ENCODE peak calls at places on chromosome X, in six cellular contexts. One of them, this sample, is unnamed.
A peak's percentile ranks its signal among the peaks of the same experiment; 100 is the strongest.

GRCh38 chrX:10010686-10011085 is 43.5 kb downstream of the CLDN34 start:
- DNase-seq in A549: peak; percentile 41
- DNase-seq in right lobe of liver: no peak
- DNase-seq in IMR-90: peak; percentile 70
- DNase-seq in ovary: no peak
- DNase-seq in heart left ventricle: no peak
- DNase-seq in this sample: no peak

GRCh38 chrX:55907968-55908607 is 190.5 kb downstream of the RRAGB start:
- DNase-seq in A549: peak; percentile 4
- DNase-seq in right lobe of liver: peak; percentile 18
- DNase-seq in IMR-90: no peak
- DNase-seq in ovary: peak; percentile 46
- DNase-seq in heart left ventricle: peak; percentile 32
- DNase-seq in this sample: peak; percentile 68

GRCh38 chrX:35006361-35006760 is 63.8 kb downstream of the FAM47B start:
- DNase-seq in A549: no peak
- DNase-seq in right lobe of liver: no peak
- DNase-seq in IMR-90: no peak
- DNase-seq in ovary: no peak
- DNase-seq in heart left ventricle: no peak
- DNase-seq in this sample: no peak

GRCh38 chrX:15769300-15769954 is 20.9 kb upstream of the ZRSR2 start:
- DNase-seq in A549: no peak
- DNase-seq in right lobe of liver: no peak
- DNase-seq in IMR-90: peak; percentile 22
- DNase-seq in ovary: no peak
- DNase-seq in heart left ventricle: no peak
- DNase-seq in this sample: no peak

GRCh38 chrX:77076896-77077295 is 370.3 kb upstream of the FGF16 start:
- DNase-seq in A549: no peak
- DNase-seq in right lobe of liver: no peak
- DNase-seq in IMR-90: no peak
- DNase-seq in ovary: no peak
- DNase-seq in heart left ventricle: no peak
- DNase-seq in this sample: no peak

GRCh38 chrX:37813570-37813969 is 33.7 kb downstream of the CYBB start:
- DNase-seq in A549: no peak
- DNase-seq in right lobe of liver: no peak
- DNase-seq in IMR-90: no peak
- DNase-seq in ovary: no peak
- DNase-seq in heart left ventricle: no peak
- DNase-seq in this sample: no peak

GRCh38 chrX:115561605-115562491 is 874 bp downstream of the PLS3 start:
- DNase-seq in A549: peak; percentile 45
- DNase-seq in right lobe of liver: peak; percentile 64
- DNase-seq in IMR-90: peak; percentile 35
- DNase-seq in ovary: peak; percentile 75
- DNase-seq in heart left ventricle: peak; percentile 46
- DNase-seq in this sample: no peak

GRCh38 chrX:15043538-15043937 is 170.3 kb downstream of the MOSPD2 start:
- DNase-seq in A549: no peak
- DNase-seq in right lobe of liver: no peak
- DNase-seq in IMR-90: no peak
- DNase-seq in ovary: no peak
- DNase-seq in heart left ventricle: no peak
- DNase-seq in this sample: no peak

GRCh38 chrX:45771560-45772340 is 571.1 kb upstream of the DIPK2B start:
- DNase-seq in A549: peak; percentile 38
- DNase-seq in right lobe of liver: peak; percentile 63
- DNase-seq in IMR-90: peak; percentile 80
- DNase-seq in ovary: no peak
- DNase-seq in heart left ventricle: peak; percentile 12
- DNase-seq in this sample: peak; percentile 83

GRCh38 chrX:43557792-43558191 is 98.3 kb upstream of the MAOA start:
- DNase-seq in A549: peak; percentile 68
- DNase-seq in right lobe of liver: no peak
- DNase-seq in IMR-90: peak; percentile 49
- DNase-seq in ovary: peak; percentile 53
- DNase-seq in heart left ventricle: peak; percentile 27
- DNase-seq in this sample: no peak

GRCh38 chrX:151082077-151082948 is 94.1 kb upstream of the GPR50 start:
- DNase-seq in A549: peak; percentile 51
- DNase-seq in right lobe of liver: peak; percentile 71
- DNase-seq in IMR-90: peak; percentile 22
- DNase-seq in ovary: peak; percentile 57
- DNase-seq in heart left ventricle: peak; percentile 38
- DNase-seq in this sample: peak; percentile 29

GRCh38 chrX:68146054-68146453 is 287.2 kb downstream of the OPHN1 start:
- DNase-seq in A549: peak; percentile 56
- DNase-seq in right lobe of liver: no peak
- DNase-seq in IMR-90: peak; percentile 62
- DNase-seq in ovary: no peak
- DNase-seq in heart left ventricle: no peak
- DNase-seq in this sample: no peak

GRCh38 chrX:2933125-2933900 is 4.2 kb upstream of the ARSD start:
- DNase-seq in A549: no peak
- DNase-seq in right lobe of liver: no peak
- DNase-seq in IMR-90: no peak
- DNase-seq in ovary: no peak
- DNase-seq in heart left ventricle: no peak
- DNase-seq in this sample: no peak

GRCh38 chrX:103792916-103793540 is 16.4 kb downstream of the PLP1 start:
- DNase-seq in A549: no peak
- DNase-seq in right lobe of liver: no peak
- DNase-seq in IMR-90: peak; percentile 80
- DNase-seq in ovary: no peak
- DNase-seq in heart left ventricle: no peak
- DNase-seq in this sample: no peak

GRCh38 chrX:139126493-139126892 is 404.0 kb upstream of the F9 start:
- DNase-seq in A549: peak; percentile 35
- DNase-seq in right lobe of liver: no peak
- DNase-seq in IMR-90: no peak
- DNase-seq in ovary: no peak
- DNase-seq in heart left ventricle: no peak
- DNase-seq in this sample: no peak

GRCh38 chrX:129961180-129962083 is 21.0 kb upstream of the BCORL1 start:
- DNase-seq in A549: peak; percentile 52
- DNase-seq in right lobe of liver: peak; percentile 83
- DNase-seq in IMR-90: no peak
- DNase-seq in ovary: no peak
- DNase-seq in heart left ventricle: peak; percentile 20
- DNase-seq in this sample: peak; percentile 92

GRCh38 chrX:149979126-149979644 is 40.9 kb upstream of the EOLA2 start:
- DNase-seq in A549: no peak
- DNase-seq in right lobe of liver: no peak
- DNase-seq in IMR-90: no peak
- DNase-seq in ovary: no peak
- DNase-seq in heart left ventricle: no peak
- DNase-seq in this sample: no peak

GRCh38 chrX:94662665-94663064 is 988.7 kb downstream of the FAM133A start:
- DNase-seq in A549: no peak
- DNase-seq in right lobe of liver: no peak
- DNase-seq in IMR-90: no peak
- DNase-seq in ovary: no peak
- DNase-seq in heart left ventricle: no peak
- DNase-seq in this sample: no peak

GRCh38 chrX:11419102-11419501 is 125.9 kb downstream of the AMELX start:
- DNase-seq in A549: no peak
- DNase-seq in right lobe of liver: no peak
- DNase-seq in IMR-90: no peak
- DNase-seq in ovary: no peak
- DNase-seq in heart left ventricle: no peak
- DNase-seq in this sample: no peak

GRCh38 chrX:68762649-68763268 is 66.1 kb upstream of the EFNB1 start:
- DNase-seq in A549: no peak
- DNase-seq in right lobe of liver: no peak
- DNase-seq in IMR-90: no peak
- DNase-seq in ovary: no peak
- DNase-seq in heart left ventricle: no peak
- DNase-seq in this sample: no peak

GRCh38 chrX:20796450-20796849 is 529.7 kb upstream of the RPS6KA3 start:
- DNase-seq in A549: no peak
- DNase-seq in right lobe of liver: no peak
- DNase-seq in IMR-90: no peak
- DNase-seq in ovary: no peak
- DNase-seq in heart left ventricle: no peak
- DNase-seq in this sample: no peak

DNA sequence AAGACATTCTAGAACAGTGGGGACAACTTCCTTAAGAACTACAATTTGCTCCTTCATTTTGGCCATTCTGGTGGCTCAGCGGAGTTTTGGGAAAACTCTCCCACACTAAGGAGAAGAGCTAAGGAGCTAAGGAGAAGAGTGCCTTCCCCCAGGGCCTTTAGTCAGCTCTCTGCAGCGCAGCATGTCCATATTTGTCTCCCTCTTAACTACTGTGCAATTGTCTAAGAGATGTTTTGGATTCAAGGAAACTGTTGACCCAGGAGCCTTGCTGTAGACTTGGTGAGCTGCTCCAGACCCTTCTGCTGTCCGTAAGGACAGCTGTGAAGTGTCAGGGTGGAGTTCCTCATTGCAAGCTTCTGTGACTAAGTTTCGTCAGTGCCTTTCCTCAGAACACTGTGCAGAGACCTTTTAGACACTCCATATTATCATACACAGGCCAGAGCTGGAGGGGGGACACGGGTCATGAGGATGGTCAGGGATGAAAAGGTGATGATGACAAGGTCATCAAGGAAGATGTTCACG is 179.0 kb downstream of the NHS start:
- DNase-seq in A549: no peak
- DNase-seq in right lobe of liver: no peak
- DNase-seq in IMR-90: no peak
- DNase-seq in ovary: no peak
- DNase-seq in heart left ventricle: no peak
- DNase-seq in this sample: no peak
- H3K4me1 ChIP-seq in A549: peaks cover 27% of the 10 kb centered on the region
- H3K4me1 ChIP-seq in right lobe of liver: no peaks in the 10 kb centered on the region
- H3K4me1 ChIP-seq in IMR-90: peaks cover 11% of the 10 kb centered on the region
- H3K4me1 ChIP-seq in ovary: no peaks in the 10 kb centered on the region
- H3K4me1 ChIP-seq in heart left ventricle: no peaks in the 10 kb centered on the region
- H3K4me1 ChIP-seq in this sample: no peaks in the 10 kb centered on the region

GRCh38 chrX:47651043-47651905 is 911 bp upstream of the ELK1 start:
- DNase-seq in A549: no peak
- DNase-seq in right lobe of liver: no peak
- DNase-seq in IMR-90: no peak
- DNase-seq in ovary: no peak
- DNase-seq in heart left ventricle: no peak
- DNase-seq in this sample: no peak
- TF ChIP-seq POLR2A in A549: no peak
- TF ChIP-seq POLR2A in right lobe of liver: peak; percentile 50
- TF ChIP-seq POLR2A in IMR-90: peak; percentile 63
- TF ChIP-seq POLR2A in ovary: peak; percentile 27
- TF ChIP-seq POLR2A in heart left ventricle: peak; percentile 52
- TF ChIP-seq POLR2A in this sample: peak; percentile 18

GRCh38 chrX:48854898-48855297 is 19.5 kb upstream of the PCSK1N start:
- DNase-seq in A549: peak; percentile 29
- DNase-seq in right lobe of liver: no peak
- DNase-seq in IMR-90: no peak
- DNase-seq in ovary: no peak
- DNase-seq in heart left ventricle: no peak
- DNase-seq in this sample: no peak
- H3K4me1 ChIP-seq in A549: no peaks in the 10 kb centered on the region
- H3K4me1 ChIP-seq in right lobe of liver: no peaks in the 10 kb centered on the region
- H3K4me1 ChIP-seq in IMR-90: no peaks in the 10 kb centered on the region
- H3K4me1 ChIP-seq in ovary: no peaks in the 10 kb centered on the region
- H3K4me1 ChIP-seq in heart left ventricle: no peaks in the 10 kb centered on the region
- H3K4me1 ChIP-seq in this sample: no peaks in the 10 kb centered on the region

GRCh38 chrX:153972368-153973126 is at the start of gene TMEM187:
- DNase-seq in A549: peak; percentile 94
- DNase-seq in right lobe of liver: peak; percentile 93
- DNase-seq in IMR-90: peak; percentile 84
- DNase-seq in ovary: peak; percentile 92
- DNase-seq in heart left ventricle: peak; percentile 85
- DNase-seq in this sample: peak; percentile 94

GRCh38 chrX:153971124-153971631 is 440 bp downstream of the HCFC1 start:
- DNase-seq in A549: peak; percentile 90
- DNase-seq in right lobe of liver: peak; percentile 97
- DNase-seq in IMR-90: peak; percentile 84
- DNase-seq in ovary: peak; percentile 94
- DNase-seq in heart left ventricle: peak; percentile 89
- DNase-seq in this sample: peak; percentile 91

GRCh38 chrX:153970398-153971123 is 1.1 kb downstream of the HCFC1 start:
- DNase-seq in A549: peak; percentile 76
- DNase-seq in right lobe of liver: no peak
- DNase-seq in IMR-90: peak; percentile 71
- DNase-seq in ovary: peak; percentile 74
- DNase-seq in heart left ventricle: peak; percentile 53
- DNase-seq in this sample: no peak

GRCh38 chrX:153973127-153974002 is 811 bp downstream of the TMEM187 start:
- DNase-seq in A549: no peak
- DNase-seq in right lobe of liver: no peak
- DNase-seq in IMR-90: no peak
- DNase-seq in ovary: no peak
- DNase-seq in heart left ventricle: no peak
- DNase-seq in this sample: no peak

GRCh38 chrX:153971632-153972367 is at the start of gene HCFC1:
- DNase-seq in A549: peak; percentile 94
- DNase-seq in right lobe of liver: peak; percentile 96
- DNase-seq in IMR-90: peak; percentile 84
- DNase-seq in ovary: peak; percentile 97
- DNase-seq in heart left ventricle: peak; percentile 91
- DNase-seq in this sample: peak; percentile 88
- TF ChIP-seq POLR2A in A549: peak; percentile 47
- TF ChIP-seq POLR2A in right lobe of liver: peak; percentile 59
- TF ChIP-seq POLR2A in IMR-90: peak; percentile 82
- TF ChIP-seq POLR2A in ovary: peak; percentile 61
- TF ChIP-seq POLR2A in heart left ventricle: peak; percentile 38
- TF ChIP-seq POLR2A in this sample: peak; percentile 15

GRCh38 chrX:12977761-12978204 is 2.9 kb downstream of the TMSB4X start:
- DNase-seq in A549: no peak
- DNase-seq in right lobe of liver: no peak
- DNase-seq in IMR-90: no peak
- DNase-seq in ovary: no peak
- DNase-seq in heart left ventricle: no peak
- DNase-seq in this sample: no peak
- H3K4me1 ChIP-seq in A549: peaks cover 30% of the 10 kb centered on the region
- H3K4me1 ChIP-seq in right lobe of liver: no peaks in the 10 kb centered on the region
- H3K4me1 ChIP-seq in IMR-90: no peaks in the 10 kb centered on the region
- H3K4me1 ChIP-seq in ovary: peaks cover 1% of the 10 kb centered on the region
- H3K4me1 ChIP-seq in heart left ventricle: no peaks in the 10 kb centered on the region
- H3K4me1 ChIP-seq in this sample: no peaks in the 10 kb centered on the region

GRCh38 chrX:12789976-12790375 is 1.2 kb upstream of the PRPS2 start:
- DNase-seq in A549: no peak
- DNase-seq in right lobe of liver: no peak
- DNase-seq in IMR-90: no peak
- DNase-seq in ovary: no peak
- DNase-seq in heart left ventricle: no peak
- DNase-seq in this sample: no peak

GRCh38 chrX:12792711-12793110 is 1.5 kb downstream of the PRPS2 start:
- DNase-seq in A549: no peak
- DNase-seq in right lobe of liver: no peak
- DNase-seq in IMR-90: no peak
- DNase-seq in ovary: no peak
- DNase-seq in heart left ventricle: no peak
- DNase-seq in this sample: no peak

GRCh38 chrX:12788645-12789044 is 2.6 kb upstream of the PRPS2 start:
- DNase-seq in A549: no peak
- DNase-seq in right lobe of liver: no peak
- DNase-seq in IMR-90: no peak
- DNase-seq in ovary: no peak
- DNase-seq in heart left ventricle: no peak
- DNase-seq in this sample: no peak

GRCh38 chrX:12790878-12791252 is 347 bp upstream of the PRPS2 start:
- DNase-seq in A549: no peak
- DNase-seq in right lobe of liver: no peak
- DNase-seq in IMR-90: no peak
- DNase-seq in ovary: no peak
- DNase-seq in heart left ventricle: no peak
- DNase-seq in this sample: no peak

GRCh38 chrX:12791253-12792228 is at the start of gene PRPS2:
- DNase-seq in A549: peak; percentile 64
- DNase-seq in right lobe of liver: peak; percentile 82
- DNase-seq in IMR-90: peak; percentile 18
- DNase-seq in ovary: peak; percentile 81
- DNase-seq in heart left ventricle: peak; percentile 57
- DNase-seq in this sample: peak; percentile 85
- TF ChIP-seq POLR2A in A549: peak; percentile 76
- TF ChIP-seq POLR2A in right lobe of liver: peak; percentile 21
- TF ChIP-seq POLR2A in IMR-90: peak; percentile 33
- TF ChIP-seq POLR2A in ovary: peak; percentile 54
- TF ChIP-seq POLR2A in heart left ventricle: no peak
- TF ChIP-seq POLR2A in this sample: no peak

This sample was measured in Peyer's patch.